ENCODE peak calls at places on chromosomes 4 and X, in ten cellular contexts. G, D, X, P, Q, M, Y, I, O and H are unnamed samples.
A peak's percentile ranks its signal among the peaks of the same experiment; 100 is the strongest.

GRCh38 chrX:104419211-104419610 is 146.8 kb upstream of the IL1RAPL2 start:
- DNase-seq in G (no peak), D (no peak), X (no peak), P (no peak), Q (no peak), M (no peak), Y (no peak), I (peak; percentile 24), O (no peak), H (no peak)

GRCh38 chr4:173242466-173243250 is 74.0 kb downstream of the GALNT7 start:
- DNase-seq in G (no peak), D (no peak), X (no peak), P (no peak), Q (no peak), M (no peak), Y (no peak), I (no peak), O (peak; percentile 61), H (no peak)

GRCh38 chrX:97026406-97026805 is 142.7 kb downstream of the RPA4 start:
- DNase-seq in G (no peak), D (peak; percentile 4), X (peak; percentile 46), P (no peak), Q (peak; percentile 21), M (no peak), Y (no peak), I (no peak), O (peak; percentile 72), H (no peak)

GRCh38 chr4:37219251-37219650 is 25.3 kb upstream of the NWD2 start:
- DNase-seq in G (no peak), D (peak; percentile 72), X (no peak), P (no peak), Q (no peak), M (no peak), Y (no peak), I (no peak), O (no peak), H (no peak)

GRCh38 chr4:184389978-184390518 is 84.3 kb downstream of the IRF2 start:
- DNase-seq in G (no peak), D (no peak), X (peak; percentile 81), P (no peak), Q (no peak), M (no peak), Y (no peak), I (no peak), O (peak; percentile 80), H (no peak)

GRCh38 chr4:98618670-98619069 is 39.7 kb downstream of the TSPAN5 start:
- DNase-seq in G (no peak), D (no peak), X (no peak), P (no peak), Q (no peak), M (no peak), Y (no peak), I (no peak), O (no peak), H (no peak)

GRCh38 chr4:76526585-76526990 is 91.6 kb downstream of the SHROOM3 start:
- DNase-seq in G (no peak), D (no peak), X (no peak), P (no peak), Q (no peak), M (no peak), Y (no peak), I (peak; percentile 41), O (peak; percentile 13), H (no peak)

GRCh38 chr4:15010038-15010585 is 7.8 kb downstream of the CPEB2 start:
- DNase-seq in G (no peak), D (no peak), X (peak; percentile 29), P (no peak), Q (no peak), M (no peak), Y (no peak), I (no peak), O (peak; percentile 4), H (no peak)

GRCh38 chr4:146916479-146917076 is 29.1 kb downstream of the TTC29 start:
- DNase-seq in G (no peak), D (peak; percentile 34), X (peak; percentile 62), P (no peak), Q (peak; percentile 7), M (no peak), Y (no peak), I (peak; percentile 43), O (peak; percentile 49), H (no peak)

GRCh38 chr4:8595237-8596087 is 2.9 kb downstream of the CPZ start:
- DNase-seq in G (no peak), D (no peak), X (no peak), P (no peak), Q (no peak), M (no peak), Y (no peak), I (peak; percentile 2), O (no peak), H (no peak)

GRCh38 chr4:54505362-54505761 is 152.4 kb upstream of the KIT start:
- DNase-seq in G (no peak), D (no peak), X (no peak), P (no peak), Q (no peak), M (no peak), Y (no peak), I (no peak), O (no peak), H (no peak)

GRCh38 chr4:148800943-148801342 is 358.7 kb upstream of the NR3C2 start:
- DNase-seq in G (no peak), D (no peak), X (no peak), P (no peak), Q (no peak), M (no peak), Y (no peak), I (no peak), O (no peak), H (no peak)

GRCh38 chrX:101429934-101430333 is 21.9 kb downstream of the HNRNPH2 start:
- DNase-seq in G (no peak), D (no peak), X (no peak), P (no peak), Q (no peak), M (no peak), Y (no peak), I (no peak), O (no peak), H (no peak)